ENCODE peak calls at places on chromosomes 4 and X, in eight cellular contexts. One of them, this sample, is unnamed. For H3K27me3, the result is how much of the 10 kb centered on the place peaks cover.

GRCh38 chr4:134906404-134907023 is 704.9 kb upstream of the PABPC4L start:
- DNase-seq in Panc1: peak
- DNase-seq in tibial artery: no peak
- DNase-seq in heart right ventricle: no peak
- DNase-seq in upper lobe of right lung: no peak
- DNase-seq in Peyer's patch: no peak
- DNase-seq in pancreas: no peak
- DNase-seq in HAP-1: peak
- DNase-seq in this sample: peak

GRCh38 chr4:27245216-27245615 is 384.6 kb downstream of the STIM2 start:
- DNase-seq in pancreas: no peak
- DNase-seq in tibial artery: no peak
- DNase-seq in Peyer's patch: no peak
- DNase-seq in HAP-1: no peak
- DNase-seq in heart right ventricle: no peak
- DNase-seq in Panc1: no peak
- DNase-seq in upper lobe of right lung: no peak
- DNase-seq in this sample: no peak

GRCh38 chr4:85732124-85732523 is 257.2 kb downstream of the ARHGAP24 start:
- DNase-seq in HAP-1: no peak
- DNase-seq in Peyer's patch: no peak
- DNase-seq in upper lobe of right lung: no peak
- DNase-seq in heart right ventricle: no peak
- DNase-seq in tibial artery: no peak
- DNase-seq in pancreas: no peak
- DNase-seq in Panc1: no peak
- DNase-seq in this sample: no peak

GRCh38 chr4:73224886-73225285 is 33.7 kb downstream of the ANKRD17 start:
- DNase-seq in tibial artery: no peak
- DNase-seq in pancreas: no peak
- DNase-seq in upper lobe of right lung: no peak
- DNase-seq in HAP-1: no peak
- DNase-seq in heart right ventricle: no peak
- DNase-seq in Peyer's patch: no peak
- DNase-seq in Panc1: no peak
- DNase-seq in this sample: no peak

GRCh38 chrX:69988955-69989394 is 60.8 kb downstream of the AWAT2 start:
- DNase-seq in tibial artery: no peak
- DNase-seq in Panc1: no peak
- DNase-seq in Peyer's patch: no peak
- DNase-seq in heart right ventricle: peak
- DNase-seq in HAP-1: no peak
- DNase-seq in upper lobe of right lung: no peak
- DNase-seq in pancreas: no peak
- DNase-seq in this sample: peak

GRCh38 chr4:8560265-8561047 is 19.7 kb upstream of the GPR78 start:
- DNase-seq in pancreas: no peak
- DNase-seq in tibial artery: peak
- DNase-seq in heart right ventricle: no peak
- DNase-seq in upper lobe of right lung: peak
- DNase-seq in Peyer's patch: no peak
- DNase-seq in HAP-1: no peak
- DNase-seq in Panc1: no peak
- DNase-seq in this sample: no peak

GRCh38 chrX:107542500-107542899 is 85.8 kb upstream of the PRPS1 start:
- DNase-seq in pancreas: no peak
- DNase-seq in Peyer's patch: no peak
- DNase-seq in upper lobe of right lung: no peak
- DNase-seq in Panc1: no peak
- DNase-seq in tibial artery: no peak
- DNase-seq in HAP-1: peak
- DNase-seq in heart right ventricle: no peak
- DNase-seq in this sample: peak

GRCh38 chrX:136200466-136200865 is 50.7 kb downstream of the MAP7D3 start:
- DNase-seq in Panc1: no peak
- DNase-seq in Peyer's patch: no peak
- DNase-seq in heart right ventricle: no peak
- DNase-seq in pancreas: no peak
- DNase-seq in tibial artery: no peak
- DNase-seq in upper lobe of right lung: no peak
- DNase-seq in HAP-1: peak
- DNase-seq in this sample: peak

GRCh38 chr4:117529401-117529800 is 444.0 kb upstream of the TRAM1L1 start:
- DNase-seq in pancreas: no peak
- DNase-seq in Panc1: no peak
- DNase-seq in heart right ventricle: no peak
- DNase-seq in tibial artery: no peak
- DNase-seq in HAP-1: no peak
- DNase-seq in Peyer's patch: no peak
- DNase-seq in upper lobe of right lung: no peak
- DNase-seq in this sample: peak

GRCh38 chrX:148600131-148600530 is 99.7 kb downstream of the AFF2 start:
- DNase-seq in Peyer's patch: no peak
- DNase-seq in pancreas: no peak
- DNase-seq in heart right ventricle: no peak
- DNase-seq in Panc1: no peak
- DNase-seq in HAP-1: no peak
- DNase-seq in tibial artery: no peak
- DNase-seq in upper lobe of right lung: no peak
- DNase-seq in this sample: no peak

GRCh38 chrX:1316527-1316926 is 20.1 kb upstream of the IL3RA start:
- DNase-seq in HAP-1: no peak
- DNase-seq in tibial artery: peak
- DNase-seq in upper lobe of right lung: peak
- DNase-seq in pancreas: no peak
- DNase-seq in Panc1: no peak
- DNase-seq in Peyer's patch: no peak
- DNase-seq in heart right ventricle: peak
- DNase-seq in this sample: no peak

GRCh38 chrX:130060122-130061069 is 49.9 kb downstream of the ELF4 start:
- DNase-seq in HAP-1: peak
- DNase-seq in pancreas: peak
- DNase-seq in upper lobe of right lung: peak
- DNase-seq in Peyer's patch: peak
- DNase-seq in tibial artery: peak
- DNase-seq in Panc1: peak
- DNase-seq in heart right ventricle: peak
- DNase-seq in this sample: peak

GRCh38 chr4:163600731-163601130 is 106.2 kb downstream of the TMA16 start:
- DNase-seq in HAP-1: no peak
- DNase-seq in tibial artery: no peak
- DNase-seq in Panc1: no peak
- DNase-seq in Peyer's patch: no peak
- DNase-seq in pancreas: no peak
- DNase-seq in heart right ventricle: no peak
- DNase-seq in upper lobe of right lung: no peak
- DNase-seq in this sample: no peak

GRCh38 chr4:136412708-136413107 is 1119.6 kb downstream of the PCDH18 start:
- DNase-seq in heart right ventricle: no peak
- DNase-seq in upper lobe of right lung: no peak
- DNase-seq in HAP-1: no peak
- DNase-seq in tibial artery: no peak
- DNase-seq in Panc1: no peak
- DNase-seq in Peyer's patch: no peak
- DNase-seq in pancreas: no peak
- DNase-seq in this sample: no peak

GRCh38 chr4:823093-823760 is 2.7 kb downstream of the CPLX1 start:
- DNase-seq in Peyer's patch: no peak
- DNase-seq in Panc1: no peak
- DNase-seq in heart right ventricle: no peak
- DNase-seq in tibial artery: no peak
- DNase-seq in pancreas: peak
- DNase-seq in upper lobe of right lung: peak
- DNase-seq in HAP-1: no peak
- DNase-seq in this sample: no peak

GRCh38 chr4:25842229-25842840 is 20.5 kb downstream of the SEL1L3 start:
- DNase-seq in upper lobe of right lung: no peak
- DNase-seq in Peyer's patch: peak
- DNase-seq in pancreas: no peak
- DNase-seq in Panc1: no peak
- DNase-seq in heart right ventricle: no peak
- DNase-seq in tibial artery: no peak
- DNase-seq in HAP-1: no peak
- DNase-seq in this sample: no peak

GRCh38 chrX:119669424-119670037 is 23.4 kb downstream of the SEPTIN6 start:
- DNase-seq in HAP-1: no peak
- DNase-seq in pancreas: no peak
- DNase-seq in tibial artery: no peak
- DNase-seq in Peyer's patch: no peak
- DNase-seq in upper lobe of right lung: no peak
- DNase-seq in heart right ventricle: no peak
- DNase-seq in Panc1: no peak
- DNase-seq in this sample: peak

GRCh38 chr4:68498413-68499007 is 51.2 kb downstream of the TMPRSS11E start:
- DNase-seq in heart right ventricle: no peak
- DNase-seq in upper lobe of right lung: no peak
- DNase-seq in HAP-1: peak
- DNase-seq in Panc1: peak
- DNase-seq in pancreas: peak
- DNase-seq in Peyer's patch: peak
- DNase-seq in tibial artery: no peak
- DNase-seq in this sample: peak

GRCh38 chr4:10034136-10034535 is 12.8 kb upstream of the SLC2A9 start:
- DNase-seq in heart right ventricle: no peak
- DNase-seq in Peyer's patch: no peak
- DNase-seq in pancreas: no peak
- DNase-seq in upper lobe of right lung: no peak
- DNase-seq in Panc1: no peak
- DNase-seq in HAP-1: no peak
- DNase-seq in tibial artery: peak
- DNase-seq in this sample: no peak

GRCh38 chrX:132480581-132481203 is 8.1 kb downstream of the MBNL3 start:
- DNase-seq in upper lobe of right lung: peak
- DNase-seq in Peyer's patch: peak
- DNase-seq in Panc1: no peak
- DNase-seq in HAP-1: peak
- DNase-seq in heart right ventricle: no peak
- DNase-seq in pancreas: no peak
- DNase-seq in tibial artery: no peak
- DNase-seq in this sample: peak

GRCh38 chr4:188754372-188755002 is 615.2 kb downstream of the TRIML1 start:
- DNase-seq in Peyer's patch: no peak
- DNase-seq in Panc1: no peak
- DNase-seq in upper lobe of right lung: no peak
- DNase-seq in heart right ventricle: no peak
- DNase-seq in pancreas: no peak
- DNase-seq in tibial artery: no peak
- DNase-seq in HAP-1: no peak
- DNase-seq in this sample: no peak

GRCh38 chr4:77854431-77855111 is 8.1 kb upstream of the MRPL1 start:
- DNase-seq in HAP-1: no peak
- DNase-seq in pancreas: no peak
- DNase-seq in Peyer's patch: no peak
- DNase-seq in tibial artery: no peak
- DNase-seq in upper lobe of right lung: no peak
- DNase-seq in Panc1: no peak
- DNase-seq in heart right ventricle: no peak
- DNase-seq in this sample: peak

DNA sequence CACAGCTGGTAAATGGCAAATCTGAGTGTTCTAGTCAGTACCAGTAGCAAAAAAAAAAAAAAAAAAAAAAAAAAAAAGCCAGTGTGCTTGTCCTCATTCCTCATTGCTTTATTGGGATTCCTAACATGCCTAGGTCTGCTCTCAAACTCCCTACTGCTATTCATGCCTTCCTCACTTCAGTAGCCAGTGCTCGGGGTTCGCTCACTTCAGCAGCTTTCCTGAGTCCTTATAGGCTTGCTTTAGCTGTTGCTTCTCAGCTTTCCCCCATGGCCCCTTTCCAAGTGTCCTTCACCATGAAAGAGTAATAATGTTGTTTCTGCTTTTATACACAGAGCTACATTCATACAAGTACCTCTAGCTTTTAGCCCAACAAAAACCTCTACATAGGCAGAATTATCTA is 30.8 kb downstream of the SLITRK2 start:
- DNase-seq in upper lobe of right lung: no peak
- DNase-seq in Panc1: no peak
- DNase-seq in heart right ventricle: no peak
- DNase-seq in tibial artery: no peak
- DNase-seq in pancreas: no peak
- DNase-seq in HAP-1: no peak
- DNase-seq in Peyer's patch: no peak
- DNase-seq in this sample: no peak
- H3K27me3 ChIP-seq in upper lobe of right lung: under half
- H3K27me3 ChIP-seq in Panc1: under half
- H3K27me3 ChIP-seq in heart right ventricle: under half
- H3K27me3 ChIP-seq in tibial artery: under half
- H3K27me3 ChIP-seq in pancreas: under half
- H3K27me3 ChIP-seq in HAP-1: under half
- H3K27me3 ChIP-seq in Peyer's patch: under half
- H3K27me3 ChIP-seq in this sample: under half

GRCh38 chr4:53717064-53717549 is 125.8 kb upstream of the LNX1 start:
- DNase-seq in upper lobe of right lung: no peak
- DNase-seq in heart right ventricle: no peak
- DNase-seq in HAP-1: no peak
- DNase-seq in pancreas: no peak
- DNase-seq in Panc1: no peak
- DNase-seq in Peyer's patch: no peak
- DNase-seq in tibial artery: no peak
- DNase-seq in this sample: no peak
- H3K27me3 ChIP-seq in upper lobe of right lung: under half
- H3K27me3 ChIP-seq in heart right ventricle: under half
- H3K27me3 ChIP-seq in HAP-1: under half
- H3K27me3 ChIP-seq in pancreas: under half
- H3K27me3 ChIP-seq in Panc1: under half
- H3K27me3 ChIP-seq in Peyer's patch: under half
- H3K27me3 ChIP-seq in tibial artery: under half
- H3K27me3 ChIP-seq in this sample: under half

DNA sequence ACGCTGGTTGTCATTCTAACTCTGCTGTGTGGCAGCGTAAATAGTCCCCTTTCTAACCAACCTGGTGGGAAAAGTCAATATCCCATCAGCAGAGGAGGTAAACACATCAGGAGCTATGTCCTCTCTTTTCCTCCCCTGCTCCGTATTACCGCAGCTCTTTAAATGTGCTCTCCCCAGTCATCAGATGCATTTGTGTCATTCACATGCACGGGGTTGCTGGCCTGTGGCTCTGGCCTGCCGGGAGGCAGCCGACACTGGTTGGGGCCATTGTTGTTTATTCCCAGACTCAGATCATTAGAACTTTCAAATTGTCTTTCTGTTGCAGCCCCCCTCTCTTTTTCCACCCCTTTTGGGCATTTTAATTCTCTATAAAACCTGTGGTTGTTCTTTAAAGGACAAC is 21.9 kb downstream of the ARX start:
- DNase-seq in Panc1: no peak
- DNase-seq in upper lobe of right lung: no peak
- DNase-seq in HAP-1: no peak
- DNase-seq in pancreas: no peak
- DNase-seq in heart right ventricle: no peak
- DNase-seq in Peyer's patch: no peak
- DNase-seq in tibial artery: no peak
- DNase-seq in this sample: no peak
- H3K27me3 ChIP-seq in Panc1: under half
- H3K27me3 ChIP-seq in upper lobe of right lung: under half
- H3K27me3 ChIP-seq in HAP-1: under half
- H3K27me3 ChIP-seq in pancreas: under half
- H3K27me3 ChIP-seq in heart right ventricle: under half
- H3K27me3 ChIP-seq in Peyer's patch: under half
- H3K27me3 ChIP-seq in tibial artery: under half
- H3K27me3 ChIP-seq in this sample: under half

GRCh38 chrX:39377773-39378172 is 576.5 kb downstream of the MID1IP1 start:
- DNase-seq in upper lobe of right lung: no peak
- DNase-seq in Panc1: no peak
- DNase-seq in pancreas: no peak
- DNase-seq in Peyer's patch: no peak
- DNase-seq in tibial artery: no peak
- DNase-seq in heart right ventricle: no peak
- DNase-seq in HAP-1: no peak
- DNase-seq in this sample: no peak
- H3K27me3 ChIP-seq in upper lobe of right lung: under half
- H3K27me3 ChIP-seq in Panc1: under half
- H3K27me3 ChIP-seq in pancreas: under half
- H3K27me3 ChIP-seq in Peyer's patch: under half
- H3K27me3 ChIP-seq in tibial artery: under half
- H3K27me3 ChIP-seq in heart right ventricle: under half
- H3K27me3 ChIP-seq in HAP-1: under half
- H3K27me3 ChIP-seq in this sample: under half